ENCODE peak calls at places on chromosomes 13 and 19, in ten cellular contexts. Y is HTR-8/SVneo; Q is stimulated activated CD4-positive, alpha-beta T cell treated with anti-CD3 and anti-CD28 coated beads, Interleukin-4, amount 100 ng/mL, for 24 hours; S is natural killer cell treated with Interleukin-12 subunit alpha and Interleukin-12 subunit beta and Interleukin-15 and Interleukin-18, amount 100 ng/mL, for 72 hours; M is cardiac muscle cell; W is activated naive CD4-positive, alpha-beta T cell treated with anti-CD3 and anti-CD28 coated beads for 36 hours; U is fibroblast of villous mesenchyme; Z is T-helper 1 cell; C is NCI-H774; J is fibroblast of lung. V is an unnamed sample.

GRCh38 chr13:36362914-36363313 is 16.7 kb upstream of the SPART start:
- DNase-seq in Y (no peak), Q (no peak), S (no peak), M (no peak), W (no peak), U (no peak), Z (no peak), C (no peak), J (no peak), V (no peak)

GRCh38 chr13:106432636-106433035 is 102.8 kb downstream of the EFNB2 start:
- DNase-seq in Y (no peak), Q (no peak), S (no peak), M (no peak), W (no peak), U (peak), Z (no peak), C (no peak), J (peak), V (no peak)

GRCh38 chr13:113034451-113035208 is 65.6 kb downstream of the MCF2L start:
- DNase-seq in Y (peak), Q (no peak), S (no peak), M (peak), W (no peak), U (peak), Z (no peak), C (peak), J (peak), V (no peak)

GRCh38 chr13:20312292-20312691 is 80.2 kb upstream of the GJB6 start:
- DNase-seq in Y (no peak), Q (no peak), S (no peak), M (no peak), W (no peak), U (no peak), Z (no peak), C (no peak), J (no peak), V (no peak)

GRCh38 chr13:33799950-33800592 is 17.9 kb upstream of the RFC3 start:
- DNase-seq in Y (peak), Q (no peak), S (no peak), M (peak), W (no peak), U (peak), Z (no peak), C (no peak), J (peak), V (no peak)

GRCh38 chr19:49004964-49005614 is 11.4 kb downstream of the RUVBL2 start:
- DNase-seq in Y (no peak), Q (no peak), S (no peak), M (no peak), W (no peak), U (no peak), Z (no peak), C (no peak), J (no peak), V (no peak)

GRCh38 chr19:42301646-42302204 is at the start of gene PRR19:
- DNase-seq in Y (no peak), Q (peak), S (peak), M (no peak), W (no peak), U (no peak), Z (no peak), C (no peak), J (no peak), V (no peak)

GRCh38 chr19:14161305-14161704 is 24.9 kb upstream of the ASF1B start:
- DNase-seq in Y (no peak), Q (no peak), S (no peak), M (no peak), W (no peak), U (no peak), Z (no peak), C (no peak), J (no peak), V (no peak)

GRCh38 chr19:18157465-18158063 is 4.6 kb downstream of the PIK3R2 start:
- DNase-seq in Y (no peak), Q (no peak), S (no peak), M (no peak), W (no peak), U (no peak), Z (no peak), C (peak), J (no peak), V (no peak)

GRCh38 chr19:55454787-55455243 is 6.6 kb downstream of the ISOC2 start:
- DNase-seq in Y (peak), Q (peak), S (no peak), M (peak), W (peak), U (peak), Z (peak), C (no peak), J (peak), V (peak)

GRCh38 chr19:45564131-45564780 is 20.3 kb downstream of the OPA3 start:
- DNase-seq in Y (no peak), Q (no peak), S (no peak), M (peak), W (no peak), U (no peak), Z (no peak), C (no peak), J (no peak), V (no peak)

GRCh38 chr13:80802946-80803345 is 462.0 kb upstream of the SPRY2 start:
- DNase-seq in Y (no peak), Q (no peak), S (no peak), M (no peak), W (no peak), U (no peak), Z (no peak), C (no peak), J (no peak), V (no peak)

GRCh38 chr13:109251958-109252357 is 534.4 kb downstream of the IRS2 start:
- DNase-seq in Y (no peak), Q (no peak), S (no peak), M (no peak), W (no peak), U (no peak), Z (no peak), C (no peak), J (no peak), V (no peak)

GRCh38 chr19:53959176-53959757 is 3.5 kb upstream of the CACNG8 start:
- DNase-seq in Y (no peak), Q (no peak), S (no peak), M (no peak), W (no peak), U (no peak), Z (no peak), C (no peak), J (no peak), V (no peak)

GRCh38 chr19:3186377-3186688 is 603 bp downstream of the NCLN start:
- DNase-seq in Y (no peak), Q (no peak), S (no peak), M (peak), W (no peak), U (peak), Z (peak), C (no peak), J (no peak), V (no peak)

GRCh38 chr19:12833747-12834417 is 497 bp downstream of the RTBDN start:
- DNase-seq in Y (no peak), Q (peak), S (no peak), M (peak), W (peak), U (no peak), Z (peak), C (peak), J (no peak), V (no peak)